ENCODE peak calls at places on chromosome 22, in four cellular contexts. One of them, this sample, is unnamed.

GRCh38 chr22:27581688-27582087 is 219.9 kb downstream of the MN1 start:
- DNase-seq in A549: no peak
- DNase-seq in GM12878: no peak
- DNase-seq in HepG2: no peak
- DNase-seq in this sample: no peak

GRCh38 chr22:35477911-35478582 is 62.6 kb upstream of the RASD2 start:
- DNase-seq in A549: peak; percentile 70
- DNase-seq in GM12878: no peak
- DNase-seq in HepG2: no peak
- DNase-seq in this sample: peak; percentile 83

GRCh38 chr22:47176573-47177333 is 414.3 kb downstream of the TBC1D22A start:
- DNase-seq in A549: no peak
- DNase-seq in GM12878: no peak
- DNase-seq in HepG2: no peak
- DNase-seq in this sample: no peak

GRCh38 chr22:50182176-50183081 is 3.3 kb upstream of the TRABD start:
- DNase-seq in A549: no peak
- DNase-seq in GM12878: no peak
- DNase-seq in HepG2: no peak
- DNase-seq in this sample: no peak

GRCh38 chr22:37752189-37753061 is 55.3 kb upstream of the GCAT start:
- DNase-seq in A549: peak; percentile 94
- DNase-seq in GM12878: no peak
- DNase-seq in HepG2: peak; percentile 73
- DNase-seq in this sample: no peak

GRCh38 chr22:23287136-23288095 is 107.1 kb downstream of the BCR start:
- DNase-seq in A549: no peak
- DNase-seq in GM12878: no peak
- DNase-seq in HepG2: no peak
- DNase-seq in this sample: no peak

GRCh38 chr22:31144223-31144622 is 3.9 kb upstream of the PLA2G3 start:
- DNase-seq in A549: no peak
- DNase-seq in GM12878: no peak
- DNase-seq in HepG2: no peak
- DNase-seq in this sample: peak; percentile 15

GRCh38 chr22:20237480-20238440 is 30.4 kb downstream of the RTN4R start:
- DNase-seq in A549: no peak
- DNase-seq in GM12878: no peak
- DNase-seq in HepG2: no peak
- DNase-seq in this sample: peak; percentile 97

GRCh38 chr22:35227248-35227647 is 30.0 kb upstream of the HMGXB4 start:
- DNase-seq in A549: no peak
- DNase-seq in GM12878: no peak
- DNase-seq in HepG2: no peak
- DNase-seq in this sample: peak; percentile 50

GRCh38 chr22:26756675-26757293 is 99.4 kb downstream of the MIAT start:
- DNase-seq in A549: no peak
- DNase-seq in GM12878: no peak
- DNase-seq in HepG2: no peak
- DNase-seq in this sample: peak; percentile 38

GRCh38 chr22:38713921-38714320 is 8.2 kb downstream of the GTPBP1 start:
- DNase-seq in A549: no peak
- DNase-seq in GM12878: no peak
- DNase-seq in HepG2: no peak
- DNase-seq in this sample: no peak

GRCh38 chr22:34427436-34427835 is 507.2 kb upstream of the LARGE1 start:
- DNase-seq in A549: no peak
- DNase-seq in GM12878: no peak
- DNase-seq in HepG2: no peak
- DNase-seq in this sample: no peak

GRCh38 chr22:31084811-31085492 is 3.8 kb downstream of the SMTN start:
- DNase-seq in A549: peak; percentile 39
- DNase-seq in GM12878: peak; percentile 43
- DNase-seq in HepG2: no peak
- DNase-seq in this sample: peak; percentile 92

GRCh38 chr22:32644252-32645100 is 157.0 kb upstream of the TIMP3 start:
- DNase-seq in A549: no peak
- DNase-seq in GM12878: no peak
- DNase-seq in HepG2: peak; percentile 98
- DNase-seq in this sample: no peak

GRCh38 chr22:19717691-19718254 is 3.5 kb downstream of the SEPTIN5 start:
- DNase-seq in A549: peak; percentile 55
- DNase-seq in GM12878: no peak
- DNase-seq in HepG2: no peak
- DNase-seq in this sample: peak; percentile 79

GRCh38 chr22:37747090-37747714 is 50.4 kb downstream of the TRIOBP start:
- DNase-seq in A549: peak; percentile 55
- DNase-seq in GM12878: no peak
- DNase-seq in HepG2: no peak
- DNase-seq in this sample: peak; percentile 41

GRCh38 chr22:50425179-50425916 is 49.5 kb downstream of the SBF1 start:
- DNase-seq in A549: no peak
- DNase-seq in GM12878: no peak
- DNase-seq in HepG2: no peak
- DNase-seq in this sample: no peak

GRCh38 chr22:50192825-50193204 is 7.1 kb downstream of the TRABD start:
- DNase-seq in A549: no peak
- DNase-seq in GM12878: no peak
- DNase-seq in HepG2: no peak
- DNase-seq in this sample: no peak

GRCh38 chr22:37778370-37779009 is 29.2 kb upstream of the GCAT start:
- DNase-seq in A549: no peak
- DNase-seq in GM12878: no peak
- DNase-seq in HepG2: no peak
- DNase-seq in this sample: no peak

GRCh38 chr22:17896552-17896951 is 122.3 kb upstream of the BID start:
- DNase-seq in A549: peak; percentile 44
- DNase-seq in GM12878: no peak
- DNase-seq in HepG2: no peak
- DNase-seq in this sample: no peak

GRCh38 chr22:24117942-24118341 is 63.3 kb upstream of the SUSD2 start:
- DNase-seq in A549: no peak
- DNase-seq in GM12878: no peak
- DNase-seq in HepG2: no peak
- DNase-seq in this sample: peak; percentile 19

GRCh38 chr22:28105988-28106387 is 186.9 kb upstream of the PITPNB start:
- DNase-seq in A549: no peak
- DNase-seq in GM12878: no peak
- DNase-seq in HepG2: no peak
- DNase-seq in this sample: no peak

GRCh38 chr22:30894371-30894740 is 74.2 kb downstream of the MORC2 start:
- DNase-seq in A549: no peak
- DNase-seq in GM12878: no peak
- DNase-seq in HepG2: no peak
- DNase-seq in this sample: no peak

GRCh38 chr22:37186997-37187522 is 987 bp downstream of the C1QTNF6 start:
- DNase-seq in A549: peak; percentile 36
- DNase-seq in GM12878: no peak
- DNase-seq in HepG2: no peak
- DNase-seq in this sample: no peak

GRCh38 chr22:46843691-46844297 is 81.3 kb downstream of the TBC1D22A start:
- DNase-seq in A549: no peak
- DNase-seq in GM12878: no peak
- DNase-seq in HepG2: no peak
- DNase-seq in this sample: no peak

GRCh38 chr22:44728761-44729261 is 23.6 kb upstream of the ARHGAP8 start:
- DNase-seq in A549: no peak
- DNase-seq in GM12878: no peak
- DNase-seq in HepG2: no peak
- DNase-seq in this sample: no peak

GRCh38 chr22:24379536-24379935 is 47.9 kb upstream of the ADORA2A start:
- DNase-seq in A549: no peak
- DNase-seq in GM12878: no peak
- DNase-seq in HepG2: no peak
- DNase-seq in this sample: no peak

GRCh38 chr22:23392420-23393121 is 187.5 kb downstream of the IGLL1 start:
- DNase-seq in A549: no peak
- DNase-seq in GM12878: no peak
- DNase-seq in HepG2: no peak
- DNase-seq in this sample: no peak

GRCh38 chr22:37169412-37169811 is 18.6 kb downstream of the C1QTNF6 start:
- DNase-seq in A549: no peak
- DNase-seq in GM12878: no peak
- DNase-seq in HepG2: no peak
- DNase-seq in this sample: no peak

GRCh38 chr22:36999463-36999862 is 19.8 kb downstream of the TST start:
- DNase-seq in A549: no peak
- DNase-seq in GM12878: no peak
- DNase-seq in HepG2: no peak
- DNase-seq in this sample: no peak

GRCh38 chr22:27686534-27686933 is 115.0 kb downstream of the MN1 start:
- DNase-seq in A549: peak; percentile 85
- DNase-seq in GM12878: no peak
- DNase-seq in HepG2: peak; percentile 39
- DNase-seq in this sample: no peak

GRCh38 chr22:37259540-37260029 is 15.5 kb upstream of the RAC2 start:
- DNase-seq in A549: peak; percentile 57
- DNase-seq in GM12878: no peak
- DNase-seq in HepG2: no peak
- DNase-seq in this sample: no peak

DNA sequence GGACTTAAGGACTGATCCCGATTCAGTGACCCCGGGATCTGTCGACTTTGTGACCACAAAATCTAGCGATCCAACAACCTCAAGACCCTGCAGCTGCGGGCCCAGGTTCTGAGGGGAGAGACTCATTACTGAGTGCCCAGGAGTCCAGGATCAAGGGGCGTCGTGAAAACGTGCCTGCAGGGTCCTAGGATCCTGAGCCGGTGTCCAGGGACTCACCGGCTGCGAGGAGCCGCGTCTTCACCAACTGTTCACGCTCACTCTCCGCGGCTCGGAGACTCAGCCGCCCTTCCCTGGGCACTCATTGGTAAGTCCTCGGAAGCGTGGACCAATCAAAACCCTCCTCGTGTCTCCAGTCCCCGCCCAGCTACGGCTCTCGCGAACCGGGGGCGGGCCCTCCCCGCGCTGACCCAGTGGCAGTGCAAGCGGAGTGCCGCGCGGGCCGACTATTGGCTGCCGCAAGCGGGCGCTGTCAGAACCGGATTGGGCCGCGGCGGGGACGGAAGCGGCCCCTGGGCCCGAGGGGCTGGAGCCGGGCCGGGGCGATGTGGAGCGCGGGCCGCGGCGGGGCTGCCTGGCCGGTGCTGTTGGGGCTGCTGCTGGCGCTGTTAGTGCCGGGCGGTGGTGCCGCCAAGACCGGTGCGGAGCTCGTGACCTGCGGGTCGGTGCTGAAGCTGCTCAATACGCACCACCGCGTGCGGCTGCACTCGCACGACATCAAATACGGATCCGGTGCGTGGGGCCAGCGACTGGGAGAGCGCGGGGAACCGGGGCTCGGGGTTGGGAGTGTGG is at the start of gene SDF2L1:
- DNase-seq in A549: peak; percentile 97
- DNase-seq in GM12878: peak; percentile 88
- DNase-seq in HepG2: peak; percentile 97
- DNase-seq in this sample: peak; percentile 99
- TF ChIP-seq CTCF in A549: no peak
- TF ChIP-seq CTCF in GM12878: no peak
- TF ChIP-seq CTCF in HepG2: no peak
- TF ChIP-seq CTCF in this sample: no peak

GRCh38 chr22:21917206-21917958 is 35.3 kb downstream of the PPM1F start:
- DNase-seq in A549: no peak
- DNase-seq in GM12878: no peak
- DNase-seq in HepG2: peak; percentile 16
- DNase-seq in this sample: peak; percentile 16
- TF ChIP-seq MYC in A549: no peak
- TF ChIP-seq MYC in GM12878: no peak
- TF ChIP-seq MYC in HepG2: no peak
- TF ChIP-seq MYC in this sample: no peak

GRCh38 chr22:42500836-42501179 is 18.8 kb downstream of the RRP7A start:
- DNase-seq in A549: no peak
- DNase-seq in GM12878: no peak
- DNase-seq in HepG2: no peak
- DNase-seq in this sample: no peak

DNA sequence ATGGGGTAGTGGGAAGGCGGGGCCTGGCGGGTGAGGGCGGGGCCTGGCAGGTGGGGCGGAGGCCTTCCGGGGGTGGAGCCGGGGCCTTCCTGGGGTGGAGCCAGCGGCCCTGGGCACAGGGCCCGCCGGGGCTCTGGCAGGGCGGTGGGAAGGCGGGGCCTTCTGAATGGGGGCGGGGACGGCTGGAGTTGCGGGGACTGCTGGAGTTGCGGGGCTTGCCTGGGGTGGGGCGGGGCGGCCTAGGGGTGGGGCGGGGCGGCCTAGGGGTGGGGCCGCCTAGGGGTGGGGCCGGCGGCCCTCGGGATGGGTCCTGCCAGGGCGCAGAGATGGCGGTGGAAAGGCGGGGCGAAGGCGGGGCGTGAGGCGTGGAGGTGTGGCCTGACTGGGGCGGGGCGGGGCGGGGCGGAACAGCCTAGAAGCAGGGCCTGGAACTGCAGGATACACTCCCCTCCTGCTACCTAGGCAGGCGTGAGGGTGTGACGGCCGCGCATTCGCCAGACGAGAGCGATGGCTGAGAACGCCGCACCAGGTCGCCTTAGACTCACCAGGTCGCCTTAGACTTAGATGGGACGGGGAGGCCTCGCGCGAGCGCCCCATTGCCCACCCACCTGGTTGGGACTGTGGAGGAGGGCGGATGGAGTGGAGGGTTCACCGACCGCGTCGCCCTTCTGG is 19.3 kb downstream of the RRP7A start:
- DNase-seq in A549: peak; percentile 85
- DNase-seq in GM12878: peak; percentile 37
- DNase-seq in HepG2: no peak
- DNase-seq in this sample: no peak
- TF ChIP-seq CTCF in A549: no peak
- TF ChIP-seq CTCF in GM12878: no peak
- TF ChIP-seq CTCF in HepG2: no peak
- TF ChIP-seq CTCF in this sample: no peak

GRCh38 chr22:40766956-40767355 is 52.2 kb downstream of the SLC25A17 start:
- DNase-seq in A549: no peak
- DNase-seq in GM12878: no peak
- DNase-seq in HepG2: no peak
- DNase-seq in this sample: no peak
- TF ChIP-seq MYC in A549: no peak
- TF ChIP-seq MYC in GM12878: no peak
- TF ChIP-seq MYC in HepG2: no peak
- TF ChIP-seq MYC in this sample: no peak

This sample was measured in NB4.